ENCODE peak calls at places on chromosomes 13 and 19, in six cellular contexts. M is central memory CD4-positive, alpha-beta T cell; H is smooth muscle cell of the brain vasculature; E is AG04449; A is head of caudate nucleus; X is HCEC 1CT. F is an unnamed sample.

GRCh38 chr19:53158119-53158656 is 665 bp downstream of the ZNF347 start:
- DNase-seq in M (no peak), H (no peak), E (no peak), A (peak), X (no peak), F (no peak)

GRCh38 chr19:8204961-8205360 is 4.2 kb upstream of the CERS4 start:
- DNase-seq in M (no peak), H (no peak), E (no peak), A (no peak), X (no peak), F (no peak)

GRCh38 chr19:29245221-29245620 is 32.3 kb upstream of the UQCRFS1 start:
- DNase-seq in M (no peak), H (no peak), E (no peak), A (no peak), X (no peak), F (no peak)

GRCh38 chr13:108586826-108587225 is 42.6 kb upstream of the MYO16 start:
- DNase-seq in M (no peak), H (no peak), E (no peak), A (no peak), X (no peak), F (no peak)

GRCh38 chr19:48637948-48638830 is 1.0 kb upstream of the DBP start:
- DNase-seq in M (peak), H (peak), E (peak), A (peak), X (peak), F (peak)

GRCh38 chr13:45782327-45783045 is 69.1 kb downstream of the SIAH3 start:
- DNase-seq in M (no peak), H (no peak), E (no peak), A (no peak), X (no peak), F (no peak)

GRCh38 chr13:98957731-98958442 is 20.0 kb downstream of the DOCK9 start:
- DNase-seq in M (no peak), H (no peak), E (no peak), A (no peak), X (no peak), F (no peak)

GRCh38 chr13:113917096-113917495 is 53.2 kb upstream of the GAS6 start:
- DNase-seq in M (no peak), H (no peak), E (no peak), A (no peak), X (no peak), F (no peak)

GRCh38 chr13:42039946-42040729 is 8.3 kb upstream of the DGKH start:
- DNase-seq in M (peak), H (no peak), E (no peak), A (peak), X (peak), F (peak)

GRCh38 chr19:18336121-18336520 is 4.3 kb upstream of the PGPEP1 start:
- DNase-seq in M (no peak), H (no peak), E (no peak), A (no peak), X (no peak), F (no peak)

GRCh38 chr13:30216111-30216510 is 91.2 kb downstream of the KATNAL1 start:
- DNase-seq in M (no peak), H (peak), E (no peak), A (no peak), X (no peak), F (no peak)

F was measured in epithelial cell of proximal tubule.